ENCODE peak calls at places on chromosomes 12 and 14, in four cellular contexts. V is hepatocyte, X is heart left ventricle, O is A549. S is an unnamed sample.

GRCh38 chr14:81727243-81727642 is 193.6 kb upstream of the SEL1L start:
- DNase-seq in V (peak; percentile 68), X (no peak), O (no peak), S (no peak)

GRCh38 chr12:909861-910260 is 39.6 kb downstream of the RAD52 start:
- DNase-seq in V (no peak), X (no peak), O (no peak), S (no peak)

GRCh38 chr12:45040977-45041376 is 9.9 kb downstream of the DBX2 start:
- DNase-seq in V (no peak), X (no peak), O (no peak), S (no peak)

GRCh38 chr14:79656086-79656485 is 555.2 kb downstream of the DIO2 start:
- DNase-seq in V (no peak), X (no peak), O (no peak), S (no peak)

GRCh38 chr12:59151243-59151642 is 230.9 kb upstream of the LRIG3 start:
- DNase-seq in V (no peak), X (no peak), O (no peak), S (peak; percentile 25)

GRCh38 chr12:97573901-97574300 is 111.3 kb downstream of the RMST start:
- DNase-seq in V (no peak), X (no peak), O (no peak), S (no peak)

GRCh38 chr14:39393289-39393688 is 38.9 kb downstream of the FBXO33 start:
- DNase-seq in V (no peak), X (no peak), O (no peak), S (peak; percentile 73)

GRCh38 chr14:50123062-50123461 is 6.7 kb upstream of the VCPKMT start:
- DNase-seq in V (no peak), X (no peak), O (no peak), S (no peak)

GRCh38 chr14:86129426-86129825 is 599.5 kb downstream of the FLRT2 start:
- DNase-seq in V (no peak), X (no peak), O (no peak), S (no peak)

GRCh38 chr12:71304306-71304705 is 135.3 kb upstream of the LGR5 start:
- DNase-seq in V (no peak), X (no peak), O (no peak), S (no peak)

GRCh38 chr12:76532520-76532919 is 27.1 kb downstream of the OSBPL8 start:
- DNase-seq in V (no peak), X (no peak), O (no peak), S (no peak)

GRCh38 chr14:59130472-59130871 is 58.0 kb upstream of the DAAM1 start:
- DNase-seq in V (no peak), X (no peak), O (no peak), S (no peak)

GRCh38 chr14:106378191-106378590 is 851.8 kb downstream of the TMEM121 start:
- DNase-seq in V (no peak), X (no peak), O (no peak), S (no peak)

GRCh38 chr12:52522346-52523011 is 2.3 kb upstream of the KRT5 start:
- DNase-seq in V (no peak), X (no peak), O (no peak), S (peak; percentile 99)

GRCh38 chr12:67161322-67161918 is 107.7 kb upstream of the CAND1 start:
- DNase-seq in V (peak; percentile 63), X (no peak), O (peak; percentile 31), S (no peak)

GRCh38 chr14:95143813-95144620 is 13.3 kb downstream of the DICER1 start:
- DNase-seq in V (no peak), X (no peak), O (no peak), S (no peak)

GRCh38 chr14:101020971-101021370 is 117.4 kb upstream of the RTL1 start:
- DNase-seq in V (no peak), X (no peak), O (no peak), S (no peak)

GRCh38 chr12:94305293-94305957 is 154.2 kb downstream of the CEP83 start:
- DNase-seq in V (no peak), X (no peak), O (no peak), S (no peak)

GRCh38 chr12:49331360-49332222 is 5.4 kb downstream of the C1QL4 start:
- DNase-seq in V (peak; percentile 88), X (peak; percentile 59), O (peak; percentile 90), S (peak; percentile 54)

GRCh38 chr14:53948181-53948884 is 8.3 kb downstream of the BMP4 start:
- DNase-seq in V (no peak), X (no peak), O (no peak), S (no peak)

GRCh38 chr14:53947452-53948180 is 9.0 kb downstream of the BMP4 start:
- DNase-seq in V (no peak), X (no peak), O (no peak), S (no peak)

GRCh38 chr14:53950031-53950793 is 6.4 kb downstream of the BMP4 start:
- DNase-seq in V (no peak), X (no peak), O (no peak), S (no peak)

GRCh38 chr14:53946404-53947400 is 9.9 kb downstream of the BMP4 start:
- DNase-seq in V (peak; percentile 65), X (no peak), O (no peak), S (no peak)

GRCh38 chr14:53949201-53949600 is 7.4 kb downstream of the BMP4 start:
- DNase-seq in V (no peak), X (no peak), O (no peak), S (no peak)
- H3K4me1 ChIP-seq in V (peaks cover 14% of the 10 kb centered on the region), X (no peaks in the 10 kb centered on the region), O (no peaks in the 10 kb centered on the region), S (peaks cover 5% of the 10 kb centered on the region)

GRCh38 chr14:52694761-52695480 is 437 bp downstream of the ERO1A start:
- DNase-seq in V (peak; percentile 49), X (peak; percentile 30), O (no peak), S (peak; percentile 60)
- H3K27ac ChIP-seq in V (peak overlapping the region; percentile 98), X (peak overlapping the region; percentile 95), O (peak overlapping the region; percentile 91), S (peak overlapping the region; percentile 98)

DNA sequence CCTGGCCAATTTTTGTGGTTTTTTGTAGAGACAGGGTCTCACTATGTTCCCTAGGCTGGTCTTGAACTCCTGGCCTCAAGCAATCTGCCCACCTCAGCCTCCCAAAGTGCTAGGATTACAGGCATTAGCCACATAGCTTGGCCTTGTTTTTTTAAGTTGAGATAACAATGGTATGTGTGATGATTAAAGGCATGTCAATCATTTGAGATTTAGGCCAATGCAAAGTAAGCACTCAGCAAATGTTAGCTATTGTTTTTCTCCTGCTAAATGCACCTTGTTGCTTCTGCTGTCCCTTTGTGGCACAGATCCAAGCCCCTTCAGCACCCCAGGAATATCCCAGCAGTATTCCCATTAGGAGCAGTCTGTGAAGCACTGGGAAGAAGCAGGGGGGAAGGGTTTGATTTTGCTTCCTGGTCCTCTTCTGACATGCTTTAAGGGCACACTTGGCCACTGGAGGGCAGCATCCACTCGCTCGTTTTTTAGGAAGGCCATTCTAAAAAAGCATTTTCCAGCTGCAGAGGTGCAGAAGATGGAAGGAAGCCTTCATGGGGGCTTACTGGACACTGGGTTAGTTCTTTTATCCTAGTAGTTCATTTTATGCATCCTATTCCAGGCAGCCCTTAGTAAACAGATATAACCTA is 70.2 kb upstream of the ZFP36L1 start:
- DNase-seq in V (peak; percentile 90), X (peak; percentile 77), O (peak; percentile 79), S (peak; percentile 32)
- TF ChIP-seq CTCF in V (peak; percentile 92), X (peak; percentile 66), O (peak; percentile 90), S (peak; percentile 85)

DNA sequence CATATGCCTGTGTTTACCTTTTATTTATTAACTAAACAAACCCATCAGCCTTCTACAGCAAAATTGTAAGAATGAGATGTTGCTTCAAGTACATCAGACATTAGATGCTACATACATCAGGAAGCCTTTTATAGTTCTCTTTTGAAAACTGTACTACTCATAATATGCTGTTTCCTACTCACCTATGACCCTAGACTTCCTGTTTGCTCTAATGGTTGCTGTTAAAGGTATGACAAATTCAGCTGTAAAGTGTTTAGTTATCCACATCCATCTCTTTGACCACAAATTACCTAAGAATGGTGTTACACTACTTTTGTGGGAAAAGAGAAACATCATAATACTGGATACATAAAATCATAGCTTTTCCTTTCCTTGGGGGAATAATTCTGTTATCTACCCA is 220.0 kb downstream of the RAD51B start:
- DNase-seq in V (no peak), X (no peak), O (no peak), S (no peak)
- H3K4me1 ChIP-seq in V (peaks cover 47% of the 10 kb centered on the region), X (no peaks in the 10 kb centered on the region), O (peaks cover 21% of the 10 kb centered on the region), S (peaks cover 24% of the 10 kb centered on the region)

S was measured in foreskin keratinocyte.